ENCODE peak calls at places on chromosomes 5 and 9, in ten cellular contexts. Y is activated CD4-positive, alpha-beta T cell treated with anti-CD3 and anti-CD28 coated beads, Interleukin-2, amount 50 U/mL, for 24 hours; V is iPS-NIHi11; S is brain pericyte; L is mammary epithelial cell; K is GM13977; Q is EL; N is fibroblast of mammary gland; F is neural crest cell; I is left ventricle myocardium inferior. U is an unnamed sample.

GRCh38 chr5:123949807-123950206 is 437.8 kb downstream of the CSNK1G3 start:
- DNase-seq in N (no peak), K (no peak), F (no peak), S (no peak), Q (no peak), V (no peak), I (no peak), L (no peak), Y (no peak), U (no peak)

GRCh38 chr5:72122619-72123018 is 15.3 kb downstream of the MAP1B start:
- DNase-seq in Q (no peak), L (no peak), K (no peak), S (no peak), F (no peak), N (no peak), I (no peak), V (no peak), Y (no peak), U (no peak)

GRCh38 chr5:77266291-77266690 is 55.8 kb downstream of the PDE8B start:
- DNase-seq in S (no peak), Q (peak), K (no peak), I (no peak), L (no peak), F (no peak), Y (no peak), V (no peak), N (peak), U (no peak)

GRCh38 chr9:134693011-134693410 is 51.4 kb downstream of the COL5A1 start:
- DNase-seq in K (no peak), I (no peak), V (no peak), S (no peak), N (no peak), Y (no peak), Q (no peak), L (no peak), F (no peak), U (no peak)

GRCh38 chr9:82489579-82489915 is 501.0 kb downstream of the SPATA31D1 start:
- DNase-seq in S (peak), L (peak), V (no peak), Y (no peak), F (no peak), Q (peak), I (no peak), N (peak), K (no peak), U (no peak)

GRCh38 chr5:98519530-98519929 is 253.9 kb upstream of the RGMB start:
- DNase-seq in L (no peak), Q (no peak), S (no peak), F (no peak), N (peak), K (no peak), I (no peak), V (no peak), Y (no peak), U (no peak)

GRCh38 chr9:132267660-132268059 is 87.1 kb downstream of the SETX start:
- DNase-seq in V (no peak), I (peak), F (no peak), N (no peak), S (no peak), Y (no peak), L (no peak), Q (no peak), K (no peak), U (no peak)

GRCh38 chr9:129776938-129777768 is 24.3 kb upstream of the PTGES start:
- DNase-seq in Y (peak), K (no peak), L (peak), V (peak), F (peak), I (peak), Q (peak), N (peak), S (peak), U (peak)

GRCh38 chr5:171092194-171092593 is 216.9 kb upstream of the TLX3 start:
- DNase-seq in K (no peak), N (peak), I (no peak), F (no peak), Y (no peak), V (no peak), L (peak), S (no peak), Q (peak), U (no peak)

GRCh38 chr5:5454405-5454804 is 31.9 kb downstream of the ICE1 start:
- DNase-seq in F (no peak), V (no peak), I (no peak), N (no peak), Y (no peak), S (no peak), L (no peak), K (no peak), Q (no peak), U (no peak)

GRCh38 chr9:70395652-70396051 is 18.8 kb downstream of the KLF9 start:
- DNase-seq in Y (no peak), N (no peak), L (no peak), F (no peak), I (no peak), Q (no peak), K (no peak), S (no peak), V (no peak), U (no peak)

GRCh38 chr9:26789959-26790358 is 102.6 kb downstream of the CAAP1 start:
- DNase-seq in S (no peak), L (peak), Y (no peak), V (no peak), K (no peak), N (peak), Q (no peak), I (no peak), F (no peak), U (no peak)

GRCh38 chr5:95934207-95934804 is 27.3 kb downstream of the ELL2 start:
- DNase-seq in Q (no peak), V (no peak), S (no peak), F (no peak), L (no peak), Y (no peak), N (no peak), K (no peak), I (no peak), U (no peak)

GRCh38 chr5:109062669-109063068 is 315.0 kb downstream of the FER start:
- DNase-seq in L (no peak), K (no peak), Q (peak), I (no peak), F (no peak), V (no peak), S (no peak), N (peak), Y (no peak), U (no peak)

GRCh38 chr5:593511-593910 is 18.6 kb upstream of the CEP72 start:
- DNase-seq in N (no peak), I (no peak), F (no peak), Q (no peak), L (no peak), Y (no peak), V (no peak), S (no peak), K (no peak), U (no peak)

GRCh38 chr9:126371007-126371870 is 44.6 kb downstream of the MVB12B start:
- DNase-seq in K (no peak), Q (no peak), Y (no peak), F (no peak), L (no peak), S (no peak), N (no peak), V (peak), I (no peak), U (no peak)

GRCh38 chr5:117881426-117882230 is 1106.7 kb downstream of the DTWD2 start:
- DNase-seq in Y (no peak), S (no peak), I (no peak), K (no peak), V (no peak), Q (no peak), N (no peak), F (no peak), L (no peak), U (no peak)

GRCh38 chr5:71974622-71975021 is 132.7 kb upstream of the MAP1B start:
- DNase-seq in L (peak), Q (peak), I (no peak), F (no peak), Y (no peak), V (no peak), S (no peak), K (no peak), N (peak), U (no peak)

GRCh38 chr5:177973066-177973635 is 22.9 kb downstream of the PROP1 start:
- DNase-seq in L (peak), N (peak), K (no peak), S (no peak), V (no peak), F (no peak), Y (no peak), I (no peak), Q (peak), U (no peak)

GRCh38 chr9:129284607-129285291 is 106.7 kb upstream of the IER5L start:
- DNase-seq in S (no peak), I (no peak), Q (no peak), N (no peak), Y (no peak), L (no peak), F (no peak), K (peak), V (no peak), U (no peak)

GRCh38 chr5:143887302-143887638 is 75.3 kb downstream of the HMHB1 start:
- DNase-seq in N (peak), I (peak), K (no peak), F (no peak), S (peak), L (peak), Y (no peak), V (no peak), Q (peak), U (peak)

GRCh38 chr5:41649659-41650058 is 139.3 kb upstream of the PLCXD3 start:
- DNase-seq in I (no peak), V (no peak), F (no peak), L (peak), Q (peak), S (no peak), N (peak), K (no peak), Y (no peak), U (no peak)

GRCh38 chr5:150616024-150616470 is 24.4 kb upstream of the SYNPO start:
- DNase-seq in K (no peak), Y (no peak), N (no peak), I (peak), Q (no peak), V (no peak), L (no peak), S (no peak), F (no peak), U (no peak)